ENCODE peak calls at places on chromosomes 6 and 20, in eight cellular contexts. One of them, this sample, is unnamed.

GRCh38 chr6:98835149-98836024 is 1.0 kb downstream of the POU3F2 start:
- DNase-seq in lung microvascular endothelial cell: no peak
- DNase-seq in T-helper 1 cell: no peak
- DNase-seq in H9: peak; percentile 73
- DNase-seq in activated CD4-positive, alpha-beta T cell treated with anti-CD3 and anti-CD28 coated beads for 48 hours: no peak
- DNase-seq in NCI-H69: peak; percentile 76
- DNase-seq in upper lobe of left lung: no peak
- DNase-seq in GM23248: no peak
- DNase-seq in this sample: peak; percentile 68

GRCh38 chr20:7496394-7497111 is 443.7 kb downstream of the HAO1 start:
- DNase-seq in lung microvascular endothelial cell: peak; percentile 48
- DNase-seq in activated CD4-positive, alpha-beta T cell treated with anti-CD3 and anti-CD28 coated beads for 48 hours: no peak
- DNase-seq in NCI-H69: no peak
- DNase-seq in GM23248: peak; percentile 20
- DNase-seq in upper lobe of left lung: no peak
- DNase-seq in T-helper 1 cell: no peak
- DNase-seq in H9: no peak
- DNase-seq in this sample: no peak

GRCh38 chr6:4632411-4632810 is 143.8 kb upstream of the CDYL start:
- DNase-seq in T-helper 1 cell: no peak
- DNase-seq in lung microvascular endothelial cell: no peak
- DNase-seq in H9: no peak
- DNase-seq in GM23248: no peak
- DNase-seq in upper lobe of left lung: no peak
- DNase-seq in NCI-H69: no peak
- DNase-seq in activated CD4-positive, alpha-beta T cell treated with anti-CD3 and anti-CD28 coated beads for 48 hours: no peak
- DNase-seq in this sample: no peak

GRCh38 chr6:166005846-166006592 is 161.6 kb downstream of the TBXT start:
- DNase-seq in T-helper 1 cell: no peak
- DNase-seq in lung microvascular endothelial cell: no peak
- DNase-seq in upper lobe of left lung: no peak
- DNase-seq in activated CD4-positive, alpha-beta T cell treated with anti-CD3 and anti-CD28 coated beads for 48 hours: no peak
- DNase-seq in H9: peak; percentile 36
- DNase-seq in NCI-H69: peak; percentile 38
- DNase-seq in GM23248: peak; percentile 80
- DNase-seq in this sample: no peak

GRCh38 chr6:36727491-36728021 is 29.9 kb downstream of the RAB44 start:
- DNase-seq in upper lobe of left lung: no peak
- DNase-seq in T-helper 1 cell: no peak
- DNase-seq in GM23248: peak; percentile 20
- DNase-seq in activated CD4-positive, alpha-beta T cell treated with anti-CD3 and anti-CD28 coated beads for 48 hours: no peak
- DNase-seq in H9: no peak
- DNase-seq in lung microvascular endothelial cell: no peak
- DNase-seq in NCI-H69: peak; percentile 99
- DNase-seq in this sample: no peak

GRCh38 chr6:75103411-75103810 is 102.4 kb downstream of the COL12A1 start:
- DNase-seq in T-helper 1 cell: no peak
- DNase-seq in lung microvascular endothelial cell: no peak
- DNase-seq in NCI-H69: no peak
- DNase-seq in GM23248: no peak
- DNase-seq in activated CD4-positive, alpha-beta T cell treated with anti-CD3 and anti-CD28 coated beads for 48 hours: no peak
- DNase-seq in H9: no peak
- DNase-seq in upper lobe of left lung: no peak
- DNase-seq in this sample: no peak

GRCh38 chr6:45417461-45417860 is 39.7 kb upstream of the SUPT3H start:
- DNase-seq in H9: no peak
- DNase-seq in NCI-H69: no peak
- DNase-seq in upper lobe of left lung: no peak
- DNase-seq in T-helper 1 cell: no peak
- DNase-seq in lung microvascular endothelial cell: no peak
- DNase-seq in activated CD4-positive, alpha-beta T cell treated with anti-CD3 and anti-CD28 coated beads for 48 hours: no peak
- DNase-seq in GM23248: peak; percentile 42
- DNase-seq in this sample: no peak

GRCh38 chr6:26251354-26252081 is 113.5 kb upstream of the BTN3A2 start:
- DNase-seq in upper lobe of left lung: peak; percentile 71
- DNase-seq in lung microvascular endothelial cell: peak; percentile 88
- DNase-seq in H9: peak; percentile 88
- DNase-seq in T-helper 1 cell: no peak
- DNase-seq in activated CD4-positive, alpha-beta T cell treated with anti-CD3 and anti-CD28 coated beads for 48 hours: peak; percentile 78
- DNase-seq in GM23248: peak; percentile 52
- DNase-seq in NCI-H69: peak; percentile 97
- DNase-seq in this sample: no peak

GRCh38 chr6:76330031-76330430 is 257.6 kb upstream of the IMPG1 start:
- DNase-seq in NCI-H69: peak; percentile 6
- DNase-seq in T-helper 1 cell: no peak
- DNase-seq in GM23248: no peak
- DNase-seq in upper lobe of left lung: no peak
- DNase-seq in activated CD4-positive, alpha-beta T cell treated with anti-CD3 and anti-CD28 coated beads for 48 hours: no peak
- DNase-seq in H9: no peak
- DNase-seq in lung microvascular endothelial cell: no peak
- DNase-seq in this sample: no peak

GRCh38 chr6:35140991-35141720 is at the start of gene TCP11:
- DNase-seq in NCI-H69: peak; percentile 34
- DNase-seq in H9: peak; percentile 68
- DNase-seq in T-helper 1 cell: no peak
- DNase-seq in upper lobe of left lung: no peak
- DNase-seq in GM23248: peak; percentile 28
- DNase-seq in lung microvascular endothelial cell: peak; percentile 37
- DNase-seq in activated CD4-positive, alpha-beta T cell treated with anti-CD3 and anti-CD28 coated beads for 48 hours: peak; percentile 37
- DNase-seq in this sample: no peak

GRCh38 chr20:61940976-61941720 is 124.5 kb downstream of the TAF4 start:
- DNase-seq in GM23248: no peak
- DNase-seq in upper lobe of left lung: no peak
- DNase-seq in H9: no peak
- DNase-seq in lung microvascular endothelial cell: no peak
- DNase-seq in NCI-H69: no peak
- DNase-seq in activated CD4-positive, alpha-beta T cell treated with anti-CD3 and anti-CD28 coated beads for 48 hours: no peak
- DNase-seq in T-helper 1 cell: no peak
- DNase-seq in this sample: no peak

GRCh38 chr20:17655286-17655651 is 26.8 kb downstream of the RRBP1 start:
- DNase-seq in GM23248: peak; percentile 53
- DNase-seq in upper lobe of left lung: no peak
- DNase-seq in lung microvascular endothelial cell: no peak
- DNase-seq in H9: peak; percentile 50
- DNase-seq in NCI-H69: no peak
- DNase-seq in activated CD4-positive, alpha-beta T cell treated with anti-CD3 and anti-CD28 coated beads for 48 hours: no peak
- DNase-seq in T-helper 1 cell: no peak
- DNase-seq in this sample: no peak

GRCh38 chr6:132188865-132189264 is 212.4 kb downstream of the MOXD1 start:
- DNase-seq in H9: no peak
- DNase-seq in activated CD4-positive, alpha-beta T cell treated with anti-CD3 and anti-CD28 coated beads for 48 hours: no peak
- DNase-seq in upper lobe of left lung: no peak
- DNase-seq in NCI-H69: no peak
- DNase-seq in T-helper 1 cell: no peak
- DNase-seq in GM23248: peak; percentile 85
- DNase-seq in lung microvascular endothelial cell: peak; percentile 72
- DNase-seq in this sample: no peak

GRCh38 chr20:5657190-5657872 is 92.9 kb upstream of the SHLD1 start:
- DNase-seq in upper lobe of left lung: peak; percentile 68
- DNase-seq in H9: no peak
- DNase-seq in T-helper 1 cell: no peak
- DNase-seq in GM23248: peak; percentile 97
- DNase-seq in NCI-H69: no peak
- DNase-seq in activated CD4-positive, alpha-beta T cell treated with anti-CD3 and anti-CD28 coated beads for 48 hours: no peak
- DNase-seq in lung microvascular endothelial cell: peak; percentile 97
- DNase-seq in this sample: no peak